ENCODE peak calls at places on chromosomes 11 and 22, in four cellular contexts. Q is spleen; U is effector memory CD4-positive, alpha-beta T cell; C is A549. Z is an unnamed sample.

GRCh38 chr11:8934735-8935478 is 2.2 kb upstream of the C11orf16 start:
- DNase-seq in Q (no peak), U (no peak), C (no peak), Z (no peak)

GRCh38 chr11:120546312-120547205 is 35.0 kb downstream of the GRIK4 start:
- DNase-seq in C (no peak), U (no peak), Q (no peak), Z (no peak)

GRCh38 chr22:22703715-22704114 is 59.3 kb downstream of the GGTLC2 start:
- DNase-seq in Q (no peak), U (no peak), C (peak), Z (no peak)

GRCh38 chr11:12845739-12846358 is 163.3 kb upstream of the RASSF10 start:
- DNase-seq in C (no peak), U (no peak), Q (no peak), Z (no peak)

GRCh38 chr11:118434123-118434552 is 2.2 kb upstream of the KMT2A start:
- DNase-seq in C (no peak), U (no peak), Q (no peak), Z (peak)

GRCh38 chr22:48574776-48575566 is 1252.7 kb downstream of the BRD1 start:
- DNase-seq in U (no peak), C (peak), Q (no peak), Z (no peak)

GRCh38 chr11:110000045-110000502 is 93.1 kb upstream of the ZC3H12C start:
- DNase-seq in C (peak), Q (no peak), U (no peak), Z (no peak)

GRCh38 chr22:21587803-21588611 is 20.5 kb downstream of the UBE2L3 start:
- DNase-seq in C (no peak), Q (no peak), U (no peak), Z (no peak)

GRCh38 chr11:11946180-11946579 is 62.2 kb downstream of the DKK3 start:
- DNase-seq in Q (no peak), C (no peak), U (no peak), Z (no peak)

GRCh38 chr11:560305-561147 is at the start of the genes LMNTD2 and RASSF7:
- DNase-seq in C (peak), U (peak), Q (peak), Z (peak)

GRCh38 chr22:17774206-17774927 is at the start of gene BID:
- DNase-seq in C (no peak), U (peak), Q (peak), Z (no peak)

GRCh38 chr11:114956565-114956964 is 278.2 kb downstream of the NXPE2 start:
- DNase-seq in U (no peak), C (no peak), Q (no peak), Z (no peak)

GRCh38 chr22:50306753-50307749 is at the start of gene PLXNB2:
- DNase-seq in Q (no peak), C (peak), U (no peak), Z (no peak)

GRCh38 chr11:103525069-103525468 is 415.8 kb downstream of the DYNC2H1 start:
- DNase-seq in U (no peak), C (no peak), Q (no peak), Z (no peak)

GRCh38 chr11:82085493-82085892 is 648.2 kb downstream of the FAM181B start:
- DNase-seq in Q (no peak), C (no peak), U (no peak), Z (no peak)

GRCh38 chr11:47518212-47518959 is 34.5 kb downstream of the CELF1 start:
- DNase-seq in C (no peak), Q (no peak), U (no peak), Z (no peak)

GRCh38 chr11:47523491-47524199 is 29.3 kb downstream of the CELF1 start:
- DNase-seq in U (peak), Q (no peak), C (peak), Z (peak)

GRCh38 chr11:47527186-47527585 is 25.7 kb downstream of the CELF1 start:
- DNase-seq in Q (no peak), U (no peak), C (no peak), Z (no peak)

GRCh38 chr11:47524200-47524874 is 28.6 kb downstream of the CELF1 start:
- DNase-seq in C (no peak), U (no peak), Q (no peak), Z (no peak)
- H3K4me3 ChIP-seq in C (no peak), U (peak), Q (no peak), Z (peak)

GRCh38 chr11:35517481-35517880 is 7.9 kb downstream of the PAMR1 start:
- DNase-seq in C (no peak), Q (no peak), U (no peak), Z (no peak)
- H3K27ac ChIP-seq in C (no peak), Q (no peak), U (no peak), Z (no peak)

GRCh38 chr11:124946735-124947141 is 7.3 kb upstream of the CCDC15 start:
- DNase-seq in C (no peak), U (no peak), Q (no peak), Z (no peak)

GRCh38 chr11:124945826-124946225 is 8.2 kb upstream of the CCDC15 start:
- DNase-seq in Q (no peak), C (no peak), U (no peak), Z (no peak)

GRCh38 chr11:124950606-124951330 is 3.2 kb upstream of the CCDC15 start:
- DNase-seq in C (no peak), Q (no peak), U (no peak), Z (peak)

GRCh38 chr11:124953753-124954624 is at the start of gene CCDC15:
- DNase-seq in U (peak), Q (peak), C (peak), Z (peak)

DNA sequence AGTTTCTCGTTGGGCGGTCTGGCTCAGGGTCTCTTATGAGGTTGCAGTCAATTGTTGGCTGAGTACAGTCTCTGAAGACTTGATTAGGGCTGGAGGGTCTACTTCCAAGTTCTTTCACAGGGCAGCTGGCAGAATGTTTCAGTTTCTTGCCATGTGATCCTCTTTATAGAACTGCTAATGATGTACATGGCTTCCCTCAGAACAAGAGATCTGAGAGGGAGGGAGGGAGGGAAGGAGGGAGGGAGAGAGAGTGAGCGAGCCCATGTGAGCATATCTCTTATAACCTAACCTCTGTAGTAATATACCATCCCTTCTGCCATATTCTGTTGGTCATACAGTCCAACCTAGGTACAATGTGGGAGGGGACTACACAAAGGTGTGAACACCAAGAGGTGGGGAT is 2.7 kb upstream of the CCDC15 start:
- DNase-seq in U (no peak), C (no peak), Q (no peak), Z (no peak)
- H3K4me3 ChIP-seq in U (no peak), C (no peak), Q (no peak), Z (no peak)

GRCh38 chr11:106961048-106961447 is 57.2 kb downstream of the GUCY1A2 start:
- DNase-seq in C (no peak), U (no peak), Q (no peak), Z (no peak)
- H3K27ac ChIP-seq in C (peak), U (no peak), Q (peak), Z (no peak)

GRCh38 chr11:68324695-68325094 is 12.3 kb downstream of the LRP5 start:
- DNase-seq in Q (no peak), U (no peak), C (no peak), Z (no peak)
- H3K4me3 ChIP-seq in Q (no peak), U (no peak), C (no peak), Z (no peak)